ENCODE peak calls at places on chromosomes 16 and 17, in four cellular contexts. One of them, this sample, is unnamed.

GRCh38 chr17:56593741-56594527 is 435 bp downstream of the NOG start:
- DNase-seq in H1: peak
- DNase-seq in GM12891: peak
- DNase-seq in K562: no peak
- DNase-seq in this sample: peak

GRCh38 chr17:14044702-14045101 is 24.6 kb upstream of the COX10 start:
- DNase-seq in H1: no peak
- DNase-seq in GM12891: no peak
- DNase-seq in K562: no peak
- DNase-seq in this sample: no peak

GRCh38 chr17:81550285-81550684 is 1.9 kb downstream of the FAAP100 start:
- DNase-seq in H1: no peak
- DNase-seq in GM12891: no peak
- DNase-seq in K562: no peak
- DNase-seq in this sample: no peak

GRCh38 chr16:13307861-13308260 is 406.5 kb downstream of the SHISA9 start:
- DNase-seq in H1: no peak
- DNase-seq in GM12891: no peak
- DNase-seq in K562: no peak
- DNase-seq in this sample: no peak

GRCh38 chr17:80901319-80901718 is 90.3 kb upstream of the CHMP6 start:
- DNase-seq in H1: no peak
- DNase-seq in GM12891: no peak
- DNase-seq in K562: no peak
- DNase-seq in this sample: no peak

GRCh38 chr17:55661963-55662834 is 60.5 kb downstream of the TMEM100 start:
- DNase-seq in H1: no peak
- DNase-seq in GM12891: no peak
- DNase-seq in K562: no peak
- DNase-seq in this sample: no peak

GRCh38 chr17:46264456-46265198 is 30.3 kb upstream of the LRRC37A start:
- DNase-seq in H1: no peak
- DNase-seq in GM12891: no peak
- DNase-seq in K562: no peak
- DNase-seq in this sample: no peak

GRCh38 chr17:50737118-50737698 is 17.8 kb downstream of the LUC7L3 start:
- DNase-seq in H1: no peak
- DNase-seq in GM12891: no peak
- DNase-seq in K562: no peak
- DNase-seq in this sample: no peak

DNA sequence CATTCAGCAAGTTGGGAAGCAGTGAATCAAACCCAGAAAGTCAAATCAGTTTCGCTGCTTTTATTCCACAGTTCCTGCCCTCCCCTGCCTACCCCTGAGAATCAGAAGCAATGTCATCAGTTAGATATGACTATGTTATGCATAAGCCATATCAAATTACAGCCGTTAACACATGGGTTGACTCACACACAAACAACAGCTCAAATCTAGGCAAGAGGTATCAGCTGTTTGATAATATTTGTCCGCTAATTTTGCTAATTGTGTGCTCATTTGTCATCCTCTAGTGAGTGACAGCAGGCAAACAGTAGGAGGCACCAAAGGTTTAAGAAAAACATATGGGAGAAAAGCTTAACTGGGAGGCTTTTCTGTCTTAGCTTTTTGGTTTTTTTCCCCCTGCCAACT is 327.4 kb upstream of the CCL2 start:
- DNase-seq in H1: no peak
- DNase-seq in GM12891: peak
- DNase-seq in K562: peak
- DNase-seq in this sample: no peak
- TF ChIP-seq TAF1 in H1: no peak
- TF ChIP-seq TAF1 in GM12891: no peak
- TF ChIP-seq TAF1 in K562: no peak
- TF ChIP-seq TAF1 in this sample: no peak

GRCh38 chr17:2054262-2054739 is 602 bp upstream of the HIC1 start:
- DNase-seq in H1: peak
- DNase-seq in GM12891: no peak
- DNase-seq in K562: no peak
- DNase-seq in this sample: no peak

GRCh38 chr17:2053380-2054261 is 1.3 kb upstream of the HIC1 start:
- DNase-seq in H1: peak
- DNase-seq in GM12891: no peak
- DNase-seq in K562: peak
- DNase-seq in this sample: no peak

GRCh38 chr17:2056221-2057129 is 1.6 kb downstream of the HIC1 start:
- DNase-seq in H1: peak
- DNase-seq in GM12891: no peak
- DNase-seq in K562: no peak
- DNase-seq in this sample: no peak

GRCh38 chr17:2055494-2056220 is 754 bp downstream of the HIC1 start:
- DNase-seq in H1: no peak
- DNase-seq in GM12891: peak
- DNase-seq in K562: no peak
- DNase-seq in this sample: peak

GRCh38 chr17:2054740-2055493 is at the start of gene HIC1:
- DNase-seq in H1: peak
- DNase-seq in GM12891: peak
- DNase-seq in K562: peak
- DNase-seq in this sample: peak
- TF ChIP-seq POLR2AphosphoS5 in H1: no peak
- TF ChIP-seq POLR2AphosphoS5 in GM12891: peak
- TF ChIP-seq POLR2AphosphoS5 in K562: no peak
- TF ChIP-seq POLR2AphosphoS5 in this sample: peak

GRCh38 chr17:38969281-38969680 is 2.1 kb upstream of the FBXO47 start:
- DNase-seq in H1: peak
- DNase-seq in GM12891: no peak
- DNase-seq in K562: no peak
- DNase-seq in this sample: no peak

GRCh38 chr17:38970804-38971203 is 3.6 kb upstream of the FBXO47 start:
- DNase-seq in H1: peak
- DNase-seq in GM12891: no peak
- DNase-seq in K562: no peak
- DNase-seq in this sample: no peak

GRCh38 chr17:38970128-38970527 is 2.9 kb upstream of the FBXO47 start:
- DNase-seq in H1: peak
- DNase-seq in GM12891: no peak
- DNase-seq in K562: no peak
- DNase-seq in this sample: no peak

GRCh38 chr17:38967290-38967738 is at the start of gene FBXO47:
- DNase-seq in H1: peak
- DNase-seq in GM12891: no peak
- DNase-seq in K562: peak
- DNase-seq in this sample: no peak
- TF ChIP-seq POLR2A in H1: peak
- TF ChIP-seq POLR2A in GM12891: no peak
- TF ChIP-seq POLR2A in K562: no peak
- TF ChIP-seq POLR2A in this sample: no peak

DNA sequence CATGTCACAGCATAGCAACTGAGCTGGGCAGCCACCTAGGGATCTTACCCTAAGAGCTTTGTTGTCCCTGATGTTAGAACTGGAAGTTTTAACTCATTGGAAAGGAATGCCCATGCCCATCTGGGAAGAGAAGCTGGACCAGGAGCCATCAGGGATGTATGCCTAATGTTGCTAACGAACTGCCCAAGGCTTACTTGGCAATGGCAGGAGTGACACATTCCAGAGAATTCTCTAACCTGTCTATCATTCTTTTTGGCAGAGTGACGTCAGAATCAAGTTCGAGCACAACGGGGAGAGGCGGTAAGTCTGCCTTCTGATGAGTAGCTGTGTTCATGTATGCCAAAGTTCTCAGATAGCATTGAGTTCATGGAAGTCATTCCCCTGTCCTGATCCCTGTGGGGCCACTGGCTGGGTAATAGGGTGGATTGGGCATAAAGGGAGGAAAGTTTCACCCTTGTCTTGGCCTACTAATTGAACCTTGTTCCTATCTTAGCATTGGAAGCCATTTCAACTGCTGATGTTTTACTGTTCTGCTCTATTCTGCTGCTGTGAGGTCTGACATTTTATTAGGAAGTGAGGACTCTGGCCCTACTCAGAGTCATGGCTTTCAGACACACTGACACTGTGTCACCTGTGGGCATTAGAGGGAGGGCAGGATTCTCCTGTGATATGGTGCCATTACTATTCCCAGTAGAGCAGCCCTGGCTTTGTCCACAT is 23.7 kb downstream of the MAP3K3 start:
- DNase-seq in H1: no peak
- DNase-seq in GM12891: no peak
- DNase-seq in K562: no peak
- DNase-seq in this sample: peak
- TF ChIP-seq TAF1 in H1: no peak
- TF ChIP-seq TAF1 in GM12891: no peak
- TF ChIP-seq TAF1 in K562: no peak
- TF ChIP-seq TAF1 in this sample: no peak

GRCh38 chr16:730666-731509 is 4.0 kb downstream of the HAGHL start:
- DNase-seq in H1: no peak
- DNase-seq in GM12891: no peak
- DNase-seq in K562: no peak
- DNase-seq in this sample: no peak
- TF ChIP-seq POLR2AphosphoS5 in H1: no peak
- TF ChIP-seq POLR2AphosphoS5 in GM12891: no peak
- TF ChIP-seq POLR2AphosphoS5 in K562: no peak
- TF ChIP-seq POLR2AphosphoS5 in this sample: no peak

DNA sequence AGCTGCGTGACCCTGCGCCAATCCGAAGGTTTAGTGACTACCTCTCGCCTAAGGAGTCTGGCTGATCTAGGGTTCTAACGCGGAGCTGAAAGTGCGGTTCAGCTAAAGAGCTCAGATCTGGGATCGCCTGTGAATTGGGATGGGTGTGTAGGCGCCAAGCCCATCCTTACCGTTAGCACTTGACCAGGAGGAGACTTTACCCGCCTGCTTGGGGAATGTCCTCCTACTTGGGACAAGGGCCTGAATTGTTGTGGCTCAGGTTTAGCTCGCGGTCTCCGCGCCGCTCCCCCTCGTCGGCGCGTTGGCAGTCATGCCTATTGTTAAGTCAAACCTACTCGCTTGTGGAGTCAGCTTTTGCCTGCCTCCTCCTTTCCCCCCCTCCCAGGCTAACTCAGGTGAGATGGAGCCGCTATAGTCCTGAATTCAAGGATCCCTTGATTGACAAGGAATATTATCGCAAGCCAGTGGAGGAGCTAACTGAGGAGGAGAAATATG is 480 bp downstream of the MRPS7 start:
- DNase-seq in H1: no peak
- DNase-seq in GM12891: no peak
- DNase-seq in K562: no peak
- DNase-seq in this sample: no peak
- TF ChIP-seq POLR2A in H1: no peak
- TF ChIP-seq POLR2A in GM12891: no peak
- TF ChIP-seq POLR2A in K562: no peak
- TF ChIP-seq POLR2A in this sample: no peak

GRCh38 chr16:60902114-60902513 is 1134.1 kb downstream of the CDH8 start:
- DNase-seq in H1: no peak
- DNase-seq in GM12891: no peak
- DNase-seq in K562: no peak
- DNase-seq in this sample: no peak
- TF ChIP-seq TAF1 in H1: no peak
- TF ChIP-seq TAF1 in GM12891: no peak
- TF ChIP-seq TAF1 in K562: no peak
- TF ChIP-seq TAF1 in this sample: no peak

DNA sequence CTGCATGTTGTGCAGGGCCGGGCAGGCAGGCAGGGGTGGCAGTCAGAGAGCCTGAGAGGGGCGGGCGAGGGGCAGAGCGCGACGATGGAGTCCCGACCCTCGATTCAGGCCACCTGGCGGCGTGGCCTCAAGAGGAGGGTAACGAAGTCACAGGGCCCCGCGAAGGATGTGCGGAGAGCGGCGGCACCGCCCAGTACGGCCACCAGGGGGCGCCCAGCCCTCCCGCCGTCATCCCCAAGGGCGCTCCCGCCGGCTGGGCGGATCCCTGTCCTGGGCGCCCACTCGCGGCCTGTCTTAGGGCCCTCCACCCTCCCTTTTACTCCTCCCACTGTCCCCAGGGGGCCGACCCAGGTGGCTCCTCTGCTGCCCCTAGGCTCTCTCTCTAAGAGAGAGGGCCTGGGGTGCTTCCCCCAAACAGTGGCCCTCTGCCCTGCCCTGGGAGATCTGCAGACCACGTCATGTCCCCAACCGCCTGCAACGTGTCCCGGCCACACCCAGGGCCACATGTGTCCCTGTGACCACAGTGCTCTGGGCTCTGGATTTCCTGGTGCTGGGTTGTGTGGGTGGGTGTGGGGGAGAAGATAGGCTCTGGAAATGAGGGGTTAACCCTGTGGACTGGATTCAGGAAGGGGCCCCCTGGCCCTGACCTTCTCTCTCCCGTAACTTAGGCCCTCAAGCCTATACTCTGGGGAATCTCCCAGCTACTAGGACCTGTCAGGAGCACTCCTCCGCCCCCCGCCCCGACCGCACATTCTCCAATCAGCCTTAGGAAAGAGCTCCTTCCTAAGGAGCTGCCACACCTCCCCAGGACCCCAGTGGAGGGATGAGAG is 5.9 kb downstream of the DPEP2 start:
- DNase-seq in H1: peak
- DNase-seq in GM12891: peak
- DNase-seq in K562: peak
- DNase-seq in this sample: peak
- TF ChIP-seq POLR2AphosphoS5 in H1: no peak
- TF ChIP-seq POLR2AphosphoS5 in GM12891: no peak
- TF ChIP-seq POLR2AphosphoS5 in K562: peak
- TF ChIP-seq POLR2AphosphoS5 in this sample: no peak

GRCh38 chr17:45149669-45150603 is 1.7 kb downstream of the HEXIM1 start:
- DNase-seq in H1: no peak
- DNase-seq in GM12891: no peak
- DNase-seq in K562: peak
- DNase-seq in this sample: no peak
- TF ChIP-seq POLR2A in H1: peak
- TF ChIP-seq POLR2A in GM12891: peak
- TF ChIP-seq POLR2A in K562: peak
- TF ChIP-seq POLR2A in this sample: peak